ENCODE peak calls at places on chromosomes 16 and 17, in ten cellular contexts. P, L, N, E, V, Q, B, K, W and U are unnamed samples.
A peak's percentile ranks its signal among the peaks of the same experiment; 100 is the strongest.

GRCh38 chr16:56401482-56401881 is 23.9 kb downstream of the AMFR start:
- DNase-seq in V (peak; percentile 46), P (no peak), L (no peak), E (peak; percentile 33), W (no peak), B (no peak), N (no peak), K (peak; percentile 75), Q (no peak), U (no peak)

GRCh38 chr17:17236295-17237025 is 508 bp downstream of the FLCN start:
- DNase-seq in E (peak; percentile 36), W (no peak), B (no peak), P (no peak), K (no peak), Q (peak; percentile 82), L (no peak), V (no peak), N (peak; percentile 30), U (no peak)

GRCh38 chr16:88375236-88376052 is 7.3 kb upstream of the ZNF469 start:
- DNase-seq in B (no peak), P (no peak), K (no peak), W (no peak), L (no peak), E (no peak), N (peak; percentile 5), Q (no peak), V (peak; percentile 17), U (no peak)

GRCh38 chr16:67128417-67128816 is 18.7 kb downstream of the PHAF1 start:
- DNase-seq in B (no peak), N (no peak), P (no peak), K (no peak), W (no peak), L (no peak), E (no peak), Q (no peak), V (no peak), U (no peak)

GRCh38 chr16:89350701-89351380 is 133.3 kb downstream of the ZNF778 start:
- DNase-seq in P (no peak), Q (peak; percentile 46), B (no peak), V (no peak), L (no peak), N (peak; percentile 61), K (no peak), E (no peak), W (no peak), U (no peak)

GRCh38 chr17:49753959-49754391 is 10.0 kb downstream of the FAM117A start:
- DNase-seq in L (no peak), B (peak; percentile 38), V (peak; percentile 55), E (no peak), N (no peak), Q (no peak), P (no peak), W (no peak), K (no peak), U (no peak)

GRCh38 chr17:41895617-41896016 is 23.1 kb downstream of the ACLY start:
- DNase-seq in N (peak; percentile 31), P (no peak), E (no peak), V (peak; percentile 47), B (no peak), K (no peak), L (no peak), W (no peak), Q (peak; percentile 46), U (no peak)

GRCh38 chr16:58046054-58046881 is 20.7 kb downstream of the MMP15 start:
- DNase-seq in E (no peak), Q (no peak), L (no peak), K (peak; percentile 45), V (no peak), P (no peak), W (no peak), B (no peak), N (no peak), U (no peak)

GRCh38 chr17:73785466-73785865 is 141.2 kb upstream of the SDK2 start:
- DNase-seq in Q (no peak), V (no peak), B (no peak), P (peak; percentile 25), K (no peak), L (no peak), E (no peak), W (no peak), N (no peak), U (no peak)

GRCh38 chr17:27241346-27241946 is 52.5 kb upstream of the WSB1 start:
- DNase-seq in L (no peak), W (no peak), P (peak; percentile 67), K (peak; percentile 70), N (peak; percentile 45), B (no peak), E (peak; percentile 95), V (no peak), Q (peak; percentile 74), U (peak; percentile 87)

GRCh38 chr17:7419833-7420610 is at the start of gene SPEM1:
- DNase-seq in E (no peak), Q (no peak), P (no peak), V (no peak), W (no peak), N (no peak), B (no peak), K (no peak), L (no peak), U (no peak)

GRCh38 chr17:68777243-68777855 is 176.2 kb upstream of the FAM20A start:
- DNase-seq in K (peak; percentile 91), N (peak; percentile 18), P (no peak), B (peak; percentile 17), Q (peak; percentile 77), L (peak; percentile 37), V (peak; percentile 53), E (peak; percentile 83), W (no peak), U (no peak)

DNA sequence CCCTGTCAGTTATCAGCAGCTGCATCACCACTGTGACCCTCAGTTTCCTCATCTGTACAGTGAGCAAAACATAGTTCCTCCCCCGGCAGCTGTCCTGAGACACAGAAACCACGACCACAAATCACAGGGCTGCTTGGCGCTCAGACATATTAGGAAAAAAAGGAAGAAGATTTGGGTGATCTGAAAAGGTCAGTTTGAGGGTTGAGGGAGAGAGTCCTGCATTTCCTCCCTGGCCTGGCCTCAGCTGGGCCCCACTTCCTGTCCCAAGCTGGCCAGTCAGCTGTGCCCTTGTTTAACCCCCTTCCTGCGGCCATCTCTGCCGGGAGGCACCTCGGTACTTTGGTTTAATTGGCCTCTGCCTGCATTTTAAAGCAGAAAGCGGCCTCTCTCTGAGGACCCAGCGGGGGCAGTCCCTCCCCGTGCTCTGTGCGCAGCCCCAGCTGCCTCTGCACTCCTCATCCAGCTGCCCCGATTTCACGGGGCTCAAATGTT is 24.0 kb upstream of the CIBAR2 start:
- DNase-seq in E (no peak), Q (no peak), L (no peak), V (peak; percentile 72), N (no peak), B (peak; percentile 50), P (no peak), K (no peak), W (no peak), U (no peak)
- H3K27ac ChIP-seq in E (no peak overlapping the region), Q (no peak overlapping the region), L (peak overlapping the region; percentile 60), V (peak overlapping the region; percentile 71), N (no peak overlapping the region), B (peak overlapping the region; percentile 76), P (peak overlapping the region; percentile 76), K (no peak overlapping the region), W (peak overlapping the region; percentile 78), U (no peak overlapping the region)

GRCh38 chr17:80082403-80083135 is 18.8 kb upstream of the GAA start:
- DNase-seq in N (peak; percentile 45), L (peak; percentile 30), Q (peak; percentile 81), V (peak; percentile 45), B (no peak), W (no peak), E (peak; percentile 91), P (peak; percentile 66), K (peak; percentile 95), U (no peak)

GRCh38 chr17:80083136-80083661 is 18.2 kb upstream of the GAA start:
- DNase-seq in V (no peak), K (no peak), Q (no peak), P (no peak), B (no peak), E (no peak), L (no peak), W (no peak), N (no peak), U (no peak)

GRCh38 chr17:80086616-80087015 is 14.8 kb upstream of the GAA start:
- DNase-seq in N (no peak), E (no peak), Q (no peak), V (no peak), B (no peak), P (no peak), K (no peak), L (no peak), W (no peak), U (no peak)

GRCh38 chr17:80086081-80086480 is 15.3 kb upstream of the GAA start:
- DNase-seq in E (no peak), P (no peak), W (no peak), V (no peak), L (no peak), Q (no peak), K (no peak), B (no peak), N (no peak), U (no peak)

DNA sequence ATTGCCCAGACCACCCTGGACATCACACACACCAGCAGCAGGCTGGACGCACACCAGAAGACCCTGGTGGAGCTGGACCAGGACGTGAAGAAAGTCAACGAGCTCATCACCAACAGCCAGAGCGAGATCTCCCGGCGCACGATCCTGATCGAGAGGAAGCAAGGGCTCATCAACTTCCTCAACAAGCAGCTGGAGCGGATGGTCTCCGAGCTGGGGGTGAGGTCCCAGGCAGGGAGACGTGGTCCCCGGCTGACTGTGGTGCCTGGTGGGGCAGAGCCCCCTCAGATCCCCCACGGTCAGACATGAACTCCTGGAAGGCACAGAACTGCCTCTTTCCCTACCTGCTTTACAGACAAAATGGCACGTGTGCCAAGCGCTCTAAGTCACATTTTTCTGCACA is 16.6 kb upstream of the GAA start:
- DNase-seq in W (no peak), K (no peak), V (no peak), L (no peak), B (no peak), P (no peak), E (no peak), Q (no peak), N (no peak), U (no peak)
- H3K27ac ChIP-seq in W (no peak overlapping the region), K (no peak overlapping the region), V (no peak overlapping the region), L (no peak overlapping the region), B (no peak overlapping the region), P (no peak overlapping the region), E (no peak overlapping the region), Q (no peak overlapping the region), N (no peak overlapping the region), U (no peak overlapping the region)

DNA sequence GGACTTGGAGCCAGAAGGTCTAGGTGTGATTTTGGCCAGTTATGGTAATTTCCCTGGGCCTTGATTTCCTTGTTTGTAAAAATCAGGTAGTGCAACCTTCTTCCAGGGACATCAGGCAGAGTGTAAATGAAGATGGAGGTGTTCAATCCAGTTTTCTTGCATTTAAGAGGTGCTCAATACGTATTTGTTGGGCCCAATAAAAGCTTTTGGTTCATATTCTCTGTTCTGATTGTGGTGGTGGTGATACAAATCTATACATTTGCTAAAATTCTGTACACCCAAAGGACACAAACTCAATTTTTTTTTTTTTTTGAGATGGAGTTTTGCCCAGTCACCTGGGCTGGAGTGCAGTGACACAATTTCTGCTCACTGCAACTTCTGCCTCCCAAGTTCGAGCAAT is 6.0 kb downstream of the CD79B start:
- DNase-seq in P (no peak), B (no peak), E (no peak), V (no peak), W (no peak), Q (no peak), N (no peak), K (no peak), L (no peak), U (no peak)
- H3K27ac ChIP-seq in P (no peak overlapping the region), B (no peak overlapping the region), E (no peak overlapping the region), V (no peak overlapping the region), W (no peak overlapping the region), Q (no peak overlapping the region), N (no peak overlapping the region), K (no peak overlapping the region), L (no peak overlapping the region), U (no peak overlapping the region)

GRCh38 chr17:57016764-57017116 is 38.8 kb downstream of the SCPEP1 start:
- DNase-seq in B (no peak), P (no peak), W (no peak), Q (no peak), L (no peak), K (peak; percentile 67), E (peak; percentile 99), V (no peak), N (peak; percentile 75), U (peak; percentile 59)
- H3K27ac ChIP-seq in B (no peak overlapping the region), P (peak overlapping the region; percentile 48), W (no peak overlapping the region), Q (no peak overlapping the region), L (no peak overlapping the region), K (no peak overlapping the region), E (peak overlapping the region; percentile 65), V (no peak overlapping the region), N (no peak overlapping the region), U (no peak overlapping the region)